ENCODE peak calls at places on chromosomes 7 and 10, in ten cellular contexts. B is T1000; O is activated CD8-positive, alpha-beta memory T cell treated with anti-CD3 and anti-CD28 coated beads for 24 hours; Z is NCI-H460; A is nephron progenitor cell; X is mucosa of gallbladder; M is left colon; N is aorta; D is effector CD4-positive, alpha-beta T cell; C is upper lobe of right lung. T is an unnamed sample.

GRCh38 chr7:51590746-51591145 is 274.1 kb upstream of the COBL start:
- DNase-seq in O (no peak), N (no peak), A (no peak), B (no peak), D (no peak), X (no peak), C (no peak), Z (no peak), M (no peak), T (no peak)

GRCh38 chr10:63502832-63503231 is 18.4 kb upstream of the REEP3 start:
- DNase-seq in A (no peak), O (no peak), B (no peak), Z (no peak), D (no peak), C (no peak), M (no peak), N (no peak), X (no peak), T (no peak)

GRCh38 chr10:12042409-12042796 is 206 bp downstream of the UPF2 start:
- DNase-seq in C (peak), A (peak), M (peak), B (no peak), D (peak), N (peak), Z (no peak), X (peak), O (no peak), T (peak)

GRCh38 chr7:47581442-47581820 is 480 bp downstream of the TNS3 start:
- DNase-seq in A (peak), O (no peak), C (peak), B (no peak), X (no peak), D (no peak), M (peak), N (no peak), Z (no peak), T (peak)

GRCh38 chr7:143882020-143882610 is 19.9 kb downstream of the TCAF1 start:
- DNase-seq in N (peak), X (peak), B (no peak), C (no peak), M (peak), D (no peak), Z (no peak), O (no peak), A (peak), T (peak)

GRCh38 chr7:38318803-38319416 is 45.5 kb upstream of the TARP start:
- DNase-seq in A (peak), N (no peak), M (no peak), Z (peak), D (no peak), O (no peak), B (peak), C (no peak), X (peak), T (peak)

GRCh38 chr7:46908770-46909169 is 673.1 kb downstream of the TNS3 start:
- DNase-seq in C (no peak), X (no peak), D (no peak), M (no peak), N (no peak), Z (no peak), O (no peak), A (no peak), B (peak), T (peak)

GRCh38 chr10:22620140-22620857 is 94.1 kb downstream of the PIP4K2A start:
- DNase-seq in M (no peak), A (no peak), Z (peak), B (peak), D (no peak), X (no peak), O (no peak), C (no peak), N (peak), T (peak)

GRCh38 chr7:32273297-32273696 is 203.1 kb upstream of the PDE1C start:
- DNase-seq in C (no peak), Z (no peak), O (no peak), B (no peak), D (no peak), X (no peak), A (no peak), N (no peak), M (no peak), T (no peak)

GRCh38 chr7:139541600-139542307 is 18.3 kb downstream of the CLEC2L start:
- DNase-seq in Z (no peak), B (no peak), C (no peak), M (no peak), O (peak), A (no peak), D (no peak), X (no peak), N (no peak), T (no peak)

GRCh38 chr10:43203491-43204393 is 63.1 kb downstream of the RASGEF1A start:
- DNase-seq in Z (no peak), C (peak), O (peak), A (peak), X (no peak), D (no peak), N (peak), M (peak), B (no peak), T (no peak)

GRCh38 chr10:69731184-69731583 is 70.5 kb upstream of the COL13A1 start:
- DNase-seq in D (no peak), N (peak), M (no peak), Z (no peak), O (no peak), B (no peak), X (no peak), C (peak), A (no peak), T (peak)

GRCh38 chr10:128092454-128092853 is 33.8 kb downstream of the MKI67 start:
- DNase-seq in C (no peak), B (no peak), Z (no peak), M (no peak), N (no peak), X (no peak), O (peak), D (no peak), A (no peak), T (peak)

GRCh38 chr7:101916876-101917275 is 99.5 kb downstream of the CUX1 start:
- DNase-seq in M (no peak), B (no peak), D (no peak), N (peak), O (no peak), Z (no peak), X (no peak), C (peak), A (no peak), T (no peak)

GRCh38 chr7:46809886-46810285 is 772.0 kb downstream of the TNS3 start:
- DNase-seq in Z (no peak), O (no peak), C (no peak), N (no peak), M (no peak), X (no peak), B (no peak), D (no peak), A (no peak), T (no peak)

GRCh38 chr7:136845899-136846465 is 22.5 kb upstream of the CHRM2 start:
- DNase-seq in A (no peak), B (no peak), M (no peak), O (no peak), D (no peak), N (no peak), C (no peak), X (no peak), Z (no peak), T (no peak)

GRCh38 chr7:7002416-7003062 is 176.5 kb upstream of the CCZ1B start:
- DNase-seq in D (no peak), Z (no peak), A (no peak), X (no peak), C (no peak), M (no peak), N (no peak), B (no peak), O (no peak), T (no peak)

GRCh38 chr10:77043364-77043763 is 594.2 kb downstream of the KCNMA1 start:
- DNase-seq in B (no peak), Z (no peak), D (no peak), X (no peak), N (no peak), A (no peak), C (no peak), O (no peak), M (no peak), T (peak)

GRCh38 chr10:119652361-119652760 is 1.2 kb downstream of the BAG3 start:
- DNase-seq in D (no peak), Z (peak), A (no peak), N (no peak), B (no peak), C (no peak), O (no peak), M (no peak), X (peak), T (peak)

GRCh38 chr10:72611783-72612182 is 14.1 kb downstream of the MICU1 start:
- DNase-seq in C (no peak), M (no peak), N (no peak), O (no peak), A (no peak), B (no peak), D (no peak), X (no peak), Z (no peak), T (no peak)

GRCh38 chr7:2760098-2760889 is 72.3 kb downstream of the AMZ1 start:
- DNase-seq in M (peak), C (peak), A (no peak), B (no peak), Z (peak), O (no peak), N (peak), X (peak), D (no peak), T (peak)

GRCh38 chr7:149310113-149310836 is 48.3 kb downstream of the ZNF783 start:
- DNase-seq in O (peak), Z (peak), X (no peak), B (no peak), N (no peak), A (no peak), M (no peak), C (no peak), D (no peak), T (peak)

GRCh38 chr7:7414776-7415603 is 120.7 kb downstream of the COL28A1 start:
- DNase-seq in C (no peak), A (no peak), X (no peak), B (no peak), M (no peak), Z (no peak), N (no peak), D (no peak), O (no peak), T (no peak)

GRCh38 chr7:111362660-111363059 is 199.6 kb downstream of the IMMP2L start:
- DNase-seq in O (no peak), A (no peak), N (no peak), M (no peak), D (no peak), Z (no peak), B (no peak), X (no peak), C (no peak), T (peak)

GRCh38 chr7:101991860-101992259 is 174.4 kb downstream of the CUX1 start:
- DNase-seq in C (no peak), O (no peak), B (no peak), M (no peak), A (no peak), D (no peak), Z (no peak), N (no peak), X (no peak), T (no peak)

GRCh38 chr7:44466300-44467216 is 23.9 kb downstream of the NUDCD3 start:
- DNase-seq in C (no peak), N (no peak), X (no peak), Z (no peak), M (no peak), O (peak), D (no peak), A (no peak), B (no peak), T (peak)